ENCODE peak calls at places on chromosomes 13 and 19, in ten cellular contexts. B, E, R, O, M, N, W, H, Z and A are unnamed samples.

GRCh38 chr19:28523619-28524018 is 689.3 kb downstream of the UQCRFS1 start:
- DNase-seq in M (no peak), O (no peak), W (no peak), B (no peak), Z (no peak), H (no peak), N (no peak), E (no peak), R (no peak), A (no peak)

GRCh38 chr19:42465827-42466280 is 23.1 kb upstream of the CXCL17 start:
- DNase-seq in B (no peak), N (no peak), R (no peak), M (no peak), O (no peak), E (no peak), H (no peak), Z (no peak), W (no peak), A (no peak)

GRCh38 chr19:4051175-4052101 is 15.3 kb downstream of the ZBTB7A start:
- DNase-seq in B (peak), H (peak), E (no peak), W (no peak), N (no peak), M (peak), O (peak), Z (no peak), R (no peak), A (no peak)

GRCh38 chr19:49145485-49146407 is 9.4 kb downstream of the HRC start:
- DNase-seq in R (peak), Z (no peak), H (peak), M (peak), N (peak), W (peak), E (peak), O (peak), B (peak), A (no peak)

GRCh38 chr13:110411316-110412105 is 104.4 kb downstream of the COL4A2 start:
- DNase-seq in O (no peak), E (no peak), R (no peak), W (no peak), Z (no peak), H (no peak), M (no peak), N (no peak), B (no peak), A (no peak)

GRCh38 chr19:52007436-52007804 is 591 bp downstream of the ZNF615 start:
- DNase-seq in H (no peak), W (no peak), B (no peak), Z (no peak), M (peak), R (no peak), O (no peak), N (no peak), E (no peak), A (no peak)

GRCh38 chr13:110869231-110869804 is 45.6 kb downstream of the ANKRD10 start:
- DNase-seq in E (peak), Z (no peak), W (no peak), O (peak), R (no peak), N (no peak), H (peak), B (no peak), M (peak), A (no peak)

GRCh38 chr13:80598189-80598588 is 257.3 kb upstream of the SPRY2 start:
- DNase-seq in R (no peak), W (no peak), N (no peak), H (no peak), Z (no peak), O (no peak), B (no peak), M (no peak), E (no peak), A (no peak)

GRCh38 chr19:58568731-58569130 is 4.4 kb downstream of the MZF1 start:
- DNase-seq in O (no peak), H (peak), M (no peak), B (peak), N (peak), R (no peak), W (no peak), E (peak), Z (no peak), A (no peak)

GRCh38 chr13:48235100-48235813 is 2.3 kb downstream of the ITM2B start:
- DNase-seq in N (no peak), R (no peak), B (no peak), H (no peak), E (peak), W (no peak), M (no peak), Z (no peak), O (peak), A (no peak)

DNA sequence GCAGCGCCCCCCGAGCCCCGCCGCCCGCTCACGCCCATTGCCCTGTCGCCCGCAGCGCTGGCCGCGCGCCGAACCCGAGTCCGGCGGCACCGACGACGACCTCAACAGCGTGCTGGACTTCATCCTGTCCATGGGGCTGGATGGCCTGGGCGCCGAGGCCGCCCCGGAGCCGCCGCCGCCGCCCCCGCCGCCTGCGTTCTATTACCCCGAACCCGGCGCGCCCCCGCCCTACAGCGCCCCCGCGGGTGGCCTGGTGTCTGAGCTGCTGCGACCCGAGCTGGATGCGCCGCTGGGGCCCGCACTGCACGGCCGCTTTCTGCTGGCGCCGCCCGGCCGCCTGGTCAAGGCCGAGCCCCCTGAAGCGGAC is 518 bp downstream of the KLF2 start:
- DNase-seq in Z (no peak), B (peak), H (peak), W (no peak), E (no peak), O (no peak), N (peak), M (no peak), R (no peak), A (no peak)
- TF ChIP-seq CTCF in Z (no peak), B (peak), H (peak), W (no peak), E (peak), O (peak), N (no peak), M (no peak), R (no peak), A (no peak)

GRCh38 chr13:35470671-35471465 is 5.6 kb downstream of the MAB21L1 start:
- DNase-seq in O (no peak), N (peak), W (no peak), M (peak), R (no peak), H (peak), Z (no peak), E (peak), B (no peak), A (no peak)

GRCh38 chr13:35471466-35472307 is 4.8 kb downstream of the MAB21L1 start:
- DNase-seq in R (no peak), M (peak), N (no peak), B (no peak), H (no peak), W (no peak), E (no peak), O (no peak), Z (no peak), A (no peak)

GRCh38 chr13:35468195-35468594 is 8.3 kb downstream of the MAB21L1 start:
- DNase-seq in N (no peak), M (no peak), B (no peak), H (no peak), Z (no peak), R (no peak), W (no peak), O (no peak), E (no peak), A (no peak)

GRCh38 chr13:35472308-35473008 is 4.0 kb downstream of the MAB21L1 start:
- DNase-seq in H (no peak), N (no peak), R (no peak), M (peak), E (no peak), Z (no peak), W (no peak), B (no peak), O (no peak), A (no peak)

DNA sequence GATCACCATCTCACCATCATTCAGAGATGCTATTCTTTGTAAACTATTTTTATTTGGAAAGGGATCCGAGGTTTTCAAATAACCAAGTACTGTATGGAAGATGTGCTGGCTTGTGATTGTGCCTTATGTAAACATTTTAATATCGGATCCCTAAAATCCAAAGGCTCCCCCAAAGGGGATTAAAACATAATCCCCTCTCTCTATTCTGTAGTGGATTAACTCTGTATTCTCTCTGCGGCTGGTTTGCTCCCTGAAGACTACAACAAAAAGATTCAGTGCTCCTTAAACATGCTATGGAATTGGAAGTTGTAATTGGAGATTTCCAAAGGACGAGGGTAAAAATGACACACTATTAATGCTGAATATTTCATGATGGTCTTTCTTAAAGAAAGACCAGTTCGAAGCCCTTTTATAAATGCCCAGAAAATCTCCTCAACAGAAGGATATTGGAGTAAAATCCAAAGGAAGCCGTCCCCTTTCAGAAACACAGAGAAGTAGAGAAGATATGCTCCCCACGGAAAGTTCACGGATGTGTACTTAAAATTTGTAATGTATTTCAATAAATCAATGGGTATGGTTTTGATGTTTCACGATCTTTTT is 6.6 kb downstream of the MAB21L1 start:
- DNase-seq in E (no peak), N (no peak), O (no peak), R (no peak), W (no peak), H (no peak), B (no peak), Z (no peak), M (no peak), A (no peak)
- H3K4me3 ChIP-seq in E (no peak), N (no peak), O (no peak), R (no peak), W (no peak), H (peak), B (no peak), Z (no peak), M (peak), A (peak)

GRCh38 chr19:50332264-50333038 is 3.3 kb upstream of the KCNC3 start:
- DNase-seq in N (no peak), O (no peak), M (no peak), B (peak), Z (no peak), W (no peak), H (no peak), E (no peak), R (no peak), A (no peak)

GRCh38 chr19:50334741-50335421 is 5.7 kb upstream of the KCNC3 start:
- DNase-seq in H (no peak), O (no peak), W (no peak), R (no peak), M (no peak), N (no peak), Z (no peak), E (no peak), B (no peak), A (no peak)

GRCh38 chr19:50332014-50332263 is 2.8 kb upstream of the KCNC3 start:
- DNase-seq in H (no peak), B (peak), Z (no peak), W (no peak), N (no peak), E (no peak), M (no peak), O (no peak), R (no peak), A (no peak)

GRCh38 chr19:50333737-50334617 is 4.8 kb upstream of the KCNC3 start:
- DNase-seq in E (peak), W (no peak), Z (no peak), B (peak), N (peak), M (no peak), R (peak), O (no peak), H (peak), A (no peak)

GRCh38 chr19:50333235-50333736 is 4.1 kb upstream of the KCNC3 start:
- DNase-seq in E (peak), B (peak), M (peak), N (peak), Z (peak), O (peak), H (peak), R (peak), W (peak), A (peak)
- TF ChIP-seq CTCF in E (no peak), B (peak), M (no peak), N (no peak), Z (no peak), O (no peak), H (no peak), R (no peak), W (no peak), A (no peak)

GRCh38 chr13:97433727-97434416 is at the start of gene RAP2A:
- DNase-seq in O (peak), W (peak), E (peak), R (peak), H (peak), M (peak), B (peak), N (peak), Z (peak), A (peak)

GRCh38 chr13:97434417-97435296 is 688 bp downstream of the RAP2A start:
- DNase-seq in Z (no peak), N (peak), M (peak), B (peak), O (peak), H (peak), W (no peak), R (no peak), E (peak), A (no peak)

GRCh38 chr13:97436845-97437244 is 2.9 kb downstream of the RAP2A start:
- DNase-seq in O (no peak), Z (no peak), N (no peak), M (no peak), H (no peak), R (no peak), W (no peak), E (no peak), B (no peak), A (no peak)

GRCh38 chr13:97435794-97436193 is 1.8 kb downstream of the RAP2A start:
- DNase-seq in R (no peak), M (peak), O (peak), B (no peak), W (no peak), N (no peak), E (no peak), Z (no peak), H (no peak), A (no peak)

GRCh38 chr13:97435297-97435682 is 1.3 kb downstream of the RAP2A start:
- DNase-seq in O (no peak), R (no peak), E (no peak), Z (no peak), N (no peak), B (no peak), M (no peak), W (no peak), H (no peak), A (no peak)
- H3K4me3 ChIP-seq in O (peak), R (peak), E (peak), Z (peak), N (peak), B (peak), M (peak), W (peak), H (peak), A (peak)

DNA sequence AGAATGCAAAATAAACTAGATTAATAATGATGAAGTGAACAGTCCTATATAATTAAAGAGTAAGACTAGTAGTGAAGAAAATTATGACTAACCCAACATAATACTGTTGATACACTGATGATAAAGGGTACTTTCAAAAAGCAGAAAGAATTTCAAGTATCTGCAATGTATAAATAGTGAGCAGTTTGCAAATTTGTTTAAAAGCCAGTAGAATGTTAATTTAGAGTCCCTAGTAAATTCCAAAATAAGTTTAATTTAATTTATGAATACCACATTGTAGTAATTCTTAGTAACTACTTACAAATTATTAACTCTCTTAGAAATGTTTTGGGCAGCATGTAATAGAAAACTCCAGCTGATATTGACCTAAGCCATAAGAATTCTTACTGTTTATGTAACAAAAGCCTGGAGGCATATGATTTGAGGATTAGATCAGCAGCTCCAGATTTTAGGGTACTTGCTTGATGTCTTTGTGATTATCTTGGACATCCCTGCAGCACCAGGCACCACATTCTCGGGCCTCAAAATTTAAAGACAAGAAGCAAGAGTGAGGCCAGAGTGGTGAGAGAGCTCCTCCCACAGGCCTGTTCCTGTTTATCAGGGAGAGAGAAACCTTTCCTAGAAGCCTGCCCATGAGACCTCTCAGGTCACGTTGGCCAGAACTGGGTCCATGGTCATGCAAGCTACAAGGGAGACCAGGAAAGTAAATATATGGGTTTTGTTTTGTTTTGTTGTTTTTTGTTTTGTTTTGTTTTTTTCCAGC is 67.6 kb upstream of the TDRD3 start:
- DNase-seq in R (no peak), H (no peak), Z (no peak), N (no peak), E (no peak), B (peak), O (peak), W (no peak), M (peak), A (peak)
- TF ChIP-seq CTCF in R (peak), H (no peak), Z (no peak), N (no peak), E (no peak), B (peak), O (peak), W (peak), M (peak), A (peak)

DNA sequence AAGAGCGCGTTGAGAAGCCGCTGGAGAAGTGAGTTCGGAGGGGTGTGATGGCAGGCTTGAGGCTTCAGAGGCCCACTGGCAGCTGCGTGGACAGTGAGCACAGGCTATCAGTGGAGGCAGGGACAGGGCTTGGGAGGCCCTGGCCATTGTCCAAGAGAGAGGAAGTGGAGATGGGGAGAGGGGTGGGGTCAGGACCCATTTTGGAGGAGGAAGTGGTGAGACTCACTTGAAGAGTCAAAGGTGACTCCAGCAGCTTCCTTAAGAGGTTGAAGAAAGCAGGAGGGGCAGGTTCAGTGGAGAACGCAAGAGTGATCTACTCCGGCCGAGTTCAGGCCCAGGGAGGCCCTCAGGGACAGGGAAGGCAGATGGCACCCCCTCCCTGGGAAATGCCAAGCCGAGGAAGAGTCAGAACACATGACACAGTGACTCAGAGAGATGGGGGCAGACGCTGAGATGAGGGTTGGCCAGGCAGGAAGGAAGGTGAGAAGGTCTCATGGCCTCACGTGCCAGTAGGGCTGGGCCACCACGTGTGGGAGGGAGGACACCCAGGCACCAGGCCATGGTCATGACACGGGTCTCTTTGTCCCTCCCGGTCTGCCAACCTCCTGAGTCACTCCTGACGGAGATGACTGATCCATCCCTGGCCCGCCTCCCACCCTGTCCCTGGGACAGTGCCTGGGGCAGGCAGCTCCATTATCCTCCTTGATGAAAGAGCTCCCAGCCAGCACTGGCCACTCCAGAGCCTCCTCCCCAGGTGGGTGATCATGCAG is 10.1 kb upstream of the CD22 start:
- DNase-seq in N (peak), O (peak), B (peak), R (peak), E (peak), H (peak), Z (peak), W (peak), M (peak), A (peak)
- H3K4me3 ChIP-seq in N (no peak), O (no peak), B (no peak), R (no peak), E (no peak), H (no peak), Z (no peak), W (no peak), M (no peak), A (no peak)

GRCh38 chr13:37642201-37642600 is 43.6 kb upstream of the POSTN start:
- DNase-seq in N (no peak), E (no peak), O (no peak), W (no peak), M (no peak), Z (no peak), H (no peak), B (no peak), R (no peak), A (no peak)

GRCh38 chr13:37636701-37637100 is 38.1 kb upstream of the POSTN start:
- DNase-seq in E (no peak), Z (no peak), N (no peak), H (no peak), M (no peak), O (no peak), R (no peak), W (no peak), B (no peak), A (no peak)

GRCh38 chr13:37645181-37645580 is 46.6 kb upstream of the POSTN start:
- DNase-seq in E (no peak), H (no peak), O (no peak), B (no peak), W (no peak), M (no peak), Z (no peak), R (no peak), N (no peak), A (no peak)

GRCh38 chr13:37640499-37640898 is 41.9 kb upstream of the POSTN start:
- DNase-seq in Z (no peak), M (peak), B (no peak), O (peak), E (no peak), W (peak), R (peak), H (no peak), N (no peak), A (peak)
- TF ChIP-seq CTCF in Z (peak), M (peak), B (peak), O (peak), E (peak), W (peak), R (peak), H (peak), N (peak), A (peak)

DNA sequence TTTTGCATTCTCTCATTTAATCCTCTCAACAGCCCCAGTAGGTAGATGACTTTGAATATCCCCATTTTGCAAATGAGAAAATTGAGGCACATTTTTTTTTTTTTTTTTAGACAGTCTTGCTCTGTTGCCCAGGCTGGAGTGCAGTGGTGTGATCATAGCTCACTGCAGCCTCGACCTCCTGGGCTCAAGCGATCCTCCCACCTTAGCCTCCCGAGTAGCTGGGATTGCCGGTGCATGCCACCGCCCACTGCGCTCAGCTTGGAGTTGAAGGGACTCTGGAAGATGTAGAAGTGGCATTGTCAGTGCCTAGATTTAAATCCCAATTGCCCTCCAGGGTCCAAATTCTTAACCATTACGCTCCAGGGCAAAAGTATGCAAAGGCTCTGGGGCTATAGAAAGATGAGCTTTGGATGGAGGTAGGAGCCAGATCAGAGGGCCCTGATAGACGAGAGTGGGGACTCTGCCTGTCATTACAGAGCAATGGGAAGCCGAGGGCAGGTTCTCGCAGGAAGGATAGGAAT is 813 bp upstream of the MCOLN1 start:
- DNase-seq in B (no peak), H (no peak), Z (no peak), M (no peak), O (no peak), R (no peak), N (no peak), W (no peak), E (peak), A (no peak)
- H3K4me3 ChIP-seq in B (peak), H (peak), Z (peak), M (peak), O (peak), R (peak), N (peak), W (peak), E (peak), A (peak)